ENCODE peak calls at places on chromosomes 13 and 19, in ten cellular contexts. Q, F, I, D, Y, S, L, C, A and Z are unnamed samples.
A peak's percentile ranks its signal among the peaks of the same experiment; 100 is the strongest.

GRCh38 chr19:3055741-3056453 is 6.4 kb downstream of the TLE5 start:
- DNase-seq in Q (peak; percentile 26), F (peak; percentile 86), I (no peak), D (no peak), Y (no peak), S (no peak), L (peak; percentile 83), C (no peak), A (peak; percentile 65), Z (no peak)

GRCh38 chr13:90890435-90890834 is 457.1 kb upstream of the MIR17HG start:
- DNase-seq in Q (no peak), F (no peak), I (no peak), D (no peak), Y (no peak), S (no peak), L (no peak), C (no peak), A (no peak), Z (no peak)

GRCh38 chr19:42465827-42466280 is 23.1 kb upstream of the CXCL17 start:
- DNase-seq in Q (no peak), F (no peak), I (no peak), D (no peak), Y (no peak), S (no peak), L (no peak), C (no peak), A (no peak), Z (no peak)

GRCh38 chr13:53198017-53198416 is 169.4 kb downstream of the OLFM4 start:
- DNase-seq in Q (no peak), F (no peak), I (no peak), D (no peak), Y (no peak), S (no peak), L (no peak), C (no peak), A (no peak), Z (no peak)

GRCh38 chr19:58261600-58261967 is 17.2 kb upstream of the ZNF8 start:
- DNase-seq in Q (no peak), F (no peak), I (no peak), D (no peak), Y (no peak), S (no peak), L (no peak), C (no peak), A (no peak), Z (no peak)

GRCh38 chr13:51942189-51942588 is 69.1 kb downstream of the ATP7B start:
- DNase-seq in Q (peak; percentile 19), F (no peak), I (no peak), D (no peak), Y (no peak), S (no peak), L (peak; percentile 89), C (no peak), A (no peak), Z (no peak)

GRCh38 chr19:47284324-47284899 is 9.7 kb downstream of the INAFM1 start:
- DNase-seq in Q (no peak), F (no peak), I (no peak), D (no peak), Y (no peak), S (no peak), L (no peak), C (peak; percentile 33), A (peak; percentile 33), Z (peak; percentile 66)

GRCh38 chr19:13833330-13834265 is 38.4 kb downstream of the ZSWIM4 start:
- DNase-seq in Q (no peak), F (peak; percentile 99), I (peak; percentile 96), D (no peak), Y (no peak), S (peak; percentile 83), L (peak; percentile 99), C (peak; percentile 53), A (peak; percentile 95), Z (no peak)

GRCh38 chr19:16566161-16566560 is 6.1 kb downstream of the SLC35E1 start:
- DNase-seq in Q (no peak), F (no peak), I (no peak), D (no peak), Y (no peak), S (no peak), L (no peak), C (no peak), A (no peak), Z (no peak)

DNA sequence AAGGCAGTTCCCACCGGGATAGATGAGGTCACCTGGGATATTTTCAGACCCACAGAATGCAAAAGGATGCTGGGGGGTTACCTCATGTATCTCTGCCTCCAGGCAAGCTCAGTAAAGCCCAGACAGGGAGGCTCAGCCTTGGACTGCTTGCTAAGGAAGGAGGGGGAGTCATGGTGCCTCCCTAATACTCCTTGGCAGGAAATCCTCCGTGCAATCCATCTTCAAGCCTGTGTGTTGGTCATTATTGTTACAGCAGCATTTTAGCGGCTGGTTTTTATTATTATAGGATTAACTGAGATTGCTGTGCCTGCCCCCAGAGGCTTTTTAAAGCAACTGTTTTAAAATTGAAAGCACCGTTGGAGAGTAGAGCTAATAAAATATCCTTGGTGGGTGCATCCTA is 188.5 kb upstream of the UBL3 start:
- DNase-seq in Q (no peak), F (no peak), I (no peak), D (no peak), Y (peak; percentile 87), S (no peak), L (no peak), C (no peak), A (peak; percentile 43), Z (peak; percentile 38)
- TF ChIP-seq CTCF in Q (no peak), F (no peak), I (no peak), D (peak; percentile 27), Y (peak; percentile 32), S (no peak), L (no peak), C (peak; percentile 19), A (no peak), Z (peak; percentile 17)

DNA sequence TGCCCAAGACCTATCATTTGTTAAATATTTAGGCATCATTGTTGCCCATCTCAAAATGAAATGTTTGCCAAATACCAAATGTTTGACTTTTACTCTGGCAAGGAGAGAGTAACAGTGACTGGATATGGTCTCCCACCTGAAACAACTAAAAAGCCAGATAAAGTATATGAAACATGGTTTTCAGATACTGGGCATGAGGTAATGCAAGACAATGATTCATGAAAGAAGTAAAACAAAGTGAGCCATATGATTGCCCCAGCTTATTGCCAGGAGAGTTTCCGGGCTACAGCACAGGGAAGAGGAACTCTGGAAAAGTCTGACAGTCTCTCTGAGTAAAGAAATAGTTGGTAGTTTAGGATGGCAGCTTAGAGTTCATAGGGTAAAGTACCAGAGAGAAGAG is 354.6 kb downstream of the DNAJC15 start:
- DNase-seq in Q (no peak), F (no peak), I (no peak), D (no peak), Y (no peak), S (no peak), L (no peak), C (no peak), A (no peak), Z (no peak)
- TF ChIP-seq CTCF in Q (no peak), F (no peak), I (no peak), D (no peak), Y (no peak), S (no peak), L (no peak), C (no peak), A (no peak), Z (no peak)

DNA sequence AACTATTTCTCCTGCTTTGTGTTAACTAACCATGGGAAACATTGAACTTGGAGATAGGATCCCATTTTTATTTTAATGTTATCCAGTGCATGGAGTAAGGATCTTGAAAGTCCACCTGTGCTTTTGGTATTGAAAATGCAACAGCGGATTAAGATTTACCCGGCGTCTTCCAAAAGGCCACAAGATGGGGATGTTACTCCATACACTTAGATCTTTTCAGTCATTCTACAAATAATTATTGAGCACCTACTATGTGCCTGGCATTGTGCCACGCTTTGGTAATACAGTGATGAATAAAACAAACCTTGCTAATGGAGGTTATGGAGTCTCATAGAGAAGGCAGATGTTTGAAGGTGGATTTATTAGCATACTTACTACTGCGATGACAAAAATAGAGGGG is 56.9 kb downstream of the RFC3 start:
- DNase-seq in Q (no peak), F (no peak), I (no peak), D (no peak), Y (no peak), S (no peak), L (no peak), C (no peak), A (no peak), Z (no peak)
- TF ChIP-seq CTCF in Q (no peak), F (no peak), I (no peak), D (peak; percentile 24), Y (peak; percentile 20), S (no peak), L (no peak), C (peak; percentile 6), A (no peak), Z (no peak)

GRCh38 chr13:20547479-20547908 is 19.5 kb upstream of the IFT88 start:
- DNase-seq in Q (no peak), F (no peak), I (no peak), D (no peak), Y (no peak), S (no peak), L (no peak), C (no peak), A (no peak), Z (no peak)

GRCh38 chr13:20553309-20553708 is 13.6 kb upstream of the IFT88 start:
- DNase-seq in Q (no peak), F (no peak), I (no peak), D (no peak), Y (no peak), S (no peak), L (no peak), C (no peak), A (no peak), Z (no peak)

GRCh38 chr13:20546559-20546958 is 20.4 kb upstream of the IFT88 start:
- DNase-seq in Q (no peak), F (no peak), I (no peak), D (no peak), Y (no peak), S (no peak), L (no peak), C (no peak), A (no peak), Z (no peak)

DNA sequence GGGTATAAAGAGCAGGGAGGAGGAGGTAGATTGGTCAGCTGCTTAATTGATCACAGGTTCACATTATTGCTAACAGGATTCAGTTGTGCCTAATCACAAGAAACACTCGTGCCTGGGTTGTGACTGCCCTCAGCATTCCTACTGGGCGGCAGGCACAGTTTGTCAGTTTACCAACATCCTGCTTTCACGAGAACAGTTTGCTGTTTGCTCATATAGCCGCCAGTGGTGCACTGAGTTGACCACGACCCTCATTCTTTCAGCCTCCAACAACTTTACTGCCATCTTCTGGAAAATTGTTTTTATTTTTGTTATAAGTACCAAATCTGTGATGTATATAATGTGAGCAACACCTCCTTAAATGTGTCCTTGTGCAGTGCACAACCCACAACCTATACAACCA is 16.2 kb upstream of the IFT88 start:
- DNase-seq in Q (no peak), F (no peak), I (no peak), D (no peak), Y (no peak), S (no peak), L (no peak), C (no peak), A (no peak), Z (no peak)
- TF ChIP-seq CTCF in Q (no peak), F (no peak), I (no peak), D (no peak), Y (no peak), S (no peak), L (no peak), C (no peak), A (no peak), Z (no peak)